ENCODE peak calls at places on chromosomes 12 and 14, in four cellular contexts. R is osteocyte, O is WTC11, U is tibial artery. B is an unnamed sample.

GRCh38 chr12:3141339-3142321 is 64.5 kb downstream of the TSPAN9 start:
- DNase-seq in R (no peak), O (no peak), U (no peak), B (no peak)

GRCh38 chr12:93090768-93091172 is 161.7 kb upstream of the EEA1 start:
- DNase-seq in U (no peak), R (no peak), O (no peak), B (no peak)

GRCh38 chr14:61877050-61877390 is 114.8 kb downstream of the SNAPC1 start:
- DNase-seq in U (no peak), R (no peak), O (no peak), B (no peak)

GRCh38 chr12:93234641-93235040 is 143.1 kb upstream of the NUDT4 start:
- DNase-seq in R (no peak), O (no peak), U (no peak), B (no peak)

GRCh38 chr12:68901145-68901544 is 31.8 kb downstream of the CPM start:
- DNase-seq in O (no peak), U (no peak), R (no peak), B (no peak)

GRCh38 chr14:70052990-70053389 is 135.8 kb downstream of the SLC8A3 start:
- DNase-seq in R (no peak), O (peak; percentile 57), U (no peak), B (no peak)

GRCh38 chr12:98533723-98534251 is 18.4 kb downstream of the TMPO start:
- DNase-seq in U (no peak), O (no peak), R (no peak), B (no peak)

GRCh38 chr12:80041071-80041470 is 58.3 kb upstream of the OTOGL start:
- DNase-seq in O (no peak), R (no peak), U (no peak), B (no peak)

GRCh38 chr14:105541218-105541617 is 14.8 kb downstream of the TMEM121 start:
- DNase-seq in O (no peak), R (no peak), U (no peak), B (no peak)

GRCh38 chr14:81990312-81990761 is 456.7 kb upstream of the SEL1L start:
- DNase-seq in U (no peak), O (peak; percentile 46), R (no peak), B (no peak)

GRCh38 chr14:56742391-56742790 is 67.9 kb downstream of the OTX2 start:
- DNase-seq in O (no peak), U (no peak), R (no peak), B (no peak)

GRCh38 chr14:90452366-90452765 is 55.5 kb downstream of the CALM1 start:
- DNase-seq in O (no peak), R (no peak), U (no peak), B (no peak)

GRCh38 chr14:68779761-68780323 is 13.0 kb downstream of the ZFP36L1 start:
- DNase-seq in U (peak; percentile 25), O (no peak), R (no peak), B (peak; percentile 39)

GRCh38 chr14:66056926-66057552 is 429.1 kb upstream of the CCDC196 start:
- DNase-seq in R (no peak), O (no peak), U (no peak), B (no peak)

GRCh38 chr12:89645434-89645833 is 63.2 kb downstream of the ATP2B1 start:
- DNase-seq in O (no peak), U (no peak), R (no peak), B (no peak)

GRCh38 chr14:30991408-30991807 is 34.0 kb upstream of the AP4S1 start:
- DNase-seq in O (no peak), R (no peak), U (no peak), B (no peak)

GRCh38 chr12:76422878-76423438 is 74.7 kb upstream of the BBS10 start:
- DNase-seq in U (no peak), O (no peak), R (no peak), B (no peak)

GRCh38 chr12:39161686-39162085 is 256.3 kb upstream of the CPNE8 start:
- DNase-seq in U (no peak), O (no peak), R (no peak), B (no peak)

GRCh38 chr14:43687866-43688265 is 819.2 kb downstream of the FSCB start:
- DNase-seq in O (no peak), R (no peak), U (no peak), B (no peak)

GRCh38 chr12:123945441-123946151 is 27.0 kb downstream of the CCDC92 start:
- DNase-seq in O (no peak), R (no peak), U (no peak), B (no peak)

GRCh38 chr14:31529053-31529452 is 32.2 kb upstream of the NUBPL start:
- DNase-seq in R (no peak), O (no peak), U (no peak), B (no peak)

GRCh38 chr12:2052861-2053674 is at the start of gene CACNA1C:
- DNase-seq in O (peak; percentile 71), U (no peak), R (peak; percentile 91), B (peak; percentile 77)

GRCh38 chr12:50024804-50025186 is 499 bp downstream of the RACGAP1 start:
- DNase-seq in R (no peak), O (no peak), U (no peak), B (no peak)

GRCh38 chr14:53953002-53953827 is 3.4 kb downstream of the BMP4 start:
- DNase-seq in U (peak; percentile 88), R (peak; percentile 94), O (peak; percentile 81), B (peak; percentile 88)

GRCh38 chr12:27814411-27814810 is 34.4 kb upstream of the MANSC4 start:
- DNase-seq in R (no peak), O (no peak), U (no peak), B (no peak)

GRCh38 chr14:77306406-77307098 is 14.1 kb downstream of the POMT2 start:
- DNase-seq in R (no peak), O (no peak), U (no peak), B (no peak)

GRCh38 chr14:99234982-99235491 is 37.0 kb downstream of the BCL11B start:
- DNase-seq in O (peak; percentile 72), R (no peak), U (no peak), B (no peak)

GRCh38 chr14:75379930-75380270 is 47.9 kb upstream of the JDP2 start:
- DNase-seq in O (no peak), R (no peak), U (no peak), B (no peak)

GRCh38 chr14:51860836-51861583 is 598 bp downstream of the GNG2 start:
- DNase-seq in R (peak; percentile 42), O (no peak), U (no peak), B (no peak)

GRCh38 chr12:41439134-41439533 is 251.0 kb downstream of the PDZRN4 start:
- DNase-seq in R (no peak), U (no peak), O (no peak), B (no peak)

GRCh38 chr14:99383457-99384428 is 96.9 kb downstream of the SETD3 start:
- DNase-seq in O (no peak), R (no peak), U (no peak), B (no peak)

GRCh38 chr12:110936367-110937103 is 16.2 kb upstream of the MYL2 start:
- DNase-seq in O (peak; percentile 53), U (no peak), R (no peak), B (no peak)

GRCh38 chr12:130538343-130539095 is 177.6 kb downstream of the RIMBP2 start:
- DNase-seq in R (no peak), U (no peak), O (no peak), B (no peak)

DNA sequence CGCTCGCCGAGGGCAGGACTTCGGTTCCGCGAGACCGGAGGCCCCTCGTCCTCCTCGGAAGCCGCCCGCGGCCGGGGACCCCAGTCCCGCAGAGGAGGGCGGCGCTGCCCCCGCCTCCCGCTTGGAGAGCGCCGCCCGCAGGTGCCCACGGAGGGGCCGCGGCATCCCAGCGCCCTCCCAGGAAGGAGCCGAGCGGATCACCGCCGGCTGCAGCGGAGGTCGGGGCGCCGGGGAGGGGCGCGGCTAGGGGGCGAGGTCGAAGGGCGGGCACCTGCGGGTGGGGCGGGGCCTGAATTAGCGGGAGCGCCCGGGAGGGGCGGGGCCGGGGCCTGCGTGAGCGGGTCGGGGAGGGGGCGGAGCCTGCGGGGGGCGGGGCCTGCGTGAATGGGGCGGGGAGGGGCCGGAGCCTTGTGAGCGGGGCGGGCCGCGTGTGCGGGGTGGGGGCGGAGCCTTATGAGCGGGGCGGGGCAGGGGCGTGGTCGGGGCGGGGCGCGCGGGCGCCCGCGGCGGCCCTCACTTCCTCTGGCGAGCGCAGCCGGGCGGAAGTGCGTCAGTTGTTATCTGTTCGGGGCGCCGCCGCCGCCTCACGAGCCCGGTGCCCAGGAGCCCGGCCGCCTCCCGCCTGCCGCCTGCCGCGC is at the start of gene FBRSL1:
- DNase-seq in O (peak; percentile 92), R (peak; percentile 94), U (peak; percentile 90), B (peak; percentile 92)
- TF ChIP-seq CTCF in O (no peak), R (peak; percentile 12), U (no peak), B (no peak)

GRCh38 chr14:73458219-73458976 is at the start of gene NUMB:
- DNase-seq in O (peak; percentile 98), R (peak; percentile 98), U (peak; percentile 99), B (peak; percentile 95)
- TF ChIP-seq CTCF in O (no peak), R (no peak), U (peak; percentile 9), B (peak; percentile 20)

DNA sequence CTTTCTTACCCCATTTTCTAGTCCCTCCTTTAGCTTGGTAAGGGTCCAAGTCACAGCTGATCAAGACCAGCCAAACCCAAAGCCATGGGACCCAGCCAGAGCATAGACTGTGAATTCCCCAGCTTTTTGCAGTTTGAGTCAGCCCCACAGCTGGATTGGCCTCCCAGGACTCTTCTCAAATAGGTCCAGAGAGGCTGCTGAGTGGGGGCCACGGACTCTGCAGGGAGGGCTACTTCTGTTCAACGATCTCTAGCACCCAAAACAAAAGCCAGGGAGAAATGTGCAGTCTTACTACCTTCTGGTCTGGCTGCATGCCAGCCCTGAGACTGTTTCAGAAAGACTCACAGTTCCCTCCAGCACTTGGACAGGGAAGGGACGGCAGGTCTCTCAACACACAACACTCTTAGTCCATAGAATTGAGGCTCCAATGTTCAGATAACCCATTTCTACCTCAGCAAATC is 1.6 kb downstream of the VDR start:
- DNase-seq in U (peak; percentile 34), R (no peak), O (no peak), B (no peak)
- TF ChIP-seq CTCF in U (no peak), R (no peak), O (no peak), B (no peak)

GRCh38 chr14:22185191-22185590 is 403.8 kb downstream of the DAD1 start:
- DNase-seq in R (no peak), U (no peak), O (no peak), B (no peak)

GRCh38 chr14:22189873-22190272 is 399.2 kb downstream of the DAD1 start:
- DNase-seq in R (no peak), U (no peak), O (no peak), B (no peak)

GRCh38 chr14:22188346-22188745 is 400.7 kb downstream of the DAD1 start:
- DNase-seq in U (no peak), R (no peak), O (no peak), B (no peak)

GRCh38 chr14:22194669-22195068 is 394.4 kb downstream of the DAD1 start:
- DNase-seq in O (no peak), U (no peak), R (no peak), B (no peak)

DNA sequence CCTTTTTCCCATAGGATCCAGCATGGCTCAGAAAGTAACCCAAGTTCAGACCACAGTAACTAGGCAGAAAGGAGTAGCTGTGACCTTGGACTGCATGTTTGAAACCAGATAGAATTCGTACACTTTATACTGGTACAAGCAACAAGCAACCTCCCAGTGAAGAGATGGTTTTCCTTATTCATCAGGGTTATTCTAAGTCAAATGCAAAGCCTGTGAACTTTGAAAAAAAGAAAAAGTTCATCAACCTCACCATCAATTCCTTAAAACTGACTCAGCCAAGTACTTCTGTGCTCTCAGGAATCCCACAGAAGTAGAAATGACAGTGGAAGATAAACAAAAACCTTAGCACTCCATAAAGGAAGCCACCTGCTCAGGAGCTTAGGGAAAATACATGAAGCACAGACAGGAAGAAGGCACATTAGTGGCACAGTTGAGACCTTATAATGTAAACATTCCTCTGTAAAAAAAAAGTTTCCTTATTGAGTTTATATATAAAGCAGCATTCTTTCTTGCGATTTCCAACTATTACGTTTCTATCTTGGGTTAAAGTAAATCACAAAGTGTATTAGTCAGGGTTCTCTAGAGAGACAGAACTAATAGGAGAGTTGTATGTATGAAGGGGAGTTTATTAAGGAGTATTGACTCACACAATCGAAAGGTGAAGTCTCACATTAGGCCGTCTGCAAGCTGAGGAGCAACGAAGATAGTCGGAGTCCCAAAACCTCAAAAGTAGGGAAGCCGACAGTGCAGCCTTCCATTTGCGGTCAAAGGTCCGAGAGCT is 398.4 kb downstream of the DAD1 start:
- DNase-seq in R (no peak), U (no peak), O (no peak), B (no peak)
- TF ChIP-seq CTCF in R (no peak), U (no peak), O (no peak), B (no peak)